ENCODE peak calls at places on chromosomes 3 and 15, in four cellular contexts. One of them, this sample, is unnamed.

GRCh38 chr3:149466192-149466591 is 8.3 kb upstream of the TM4SF4 start:
- DNase-seq in upper lobe of left lung: no peak
- DNase-seq in suprapubic skin: no peak
- DNase-seq in stomach: no peak
- DNase-seq in this sample: no peak

GRCh38 chr15:33204087-33204486 is 9.6 kb upstream of the FMN1 start:
- DNase-seq in upper lobe of left lung: no peak
- DNase-seq in suprapubic skin: no peak
- DNase-seq in stomach: no peak
- DNase-seq in this sample: no peak

GRCh38 chr3:155805204-155805801 is 775 bp downstream of the C3orf33 start:
- DNase-seq in upper lobe of left lung: peak; percentile 53
- DNase-seq in suprapubic skin: no peak
- DNase-seq in stomach: peak; percentile 46
- DNase-seq in this sample: no peak

GRCh38 chr15:52153900-52154895 is 37.0 kb downstream of the GNB5 start:
- DNase-seq in upper lobe of left lung: no peak
- DNase-seq in suprapubic skin: no peak
- DNase-seq in stomach: no peak
- DNase-seq in this sample: peak; percentile 25

GRCh38 chr15:78047631-78048409 is 29.7 kb downstream of the TBC1D2B start:
- DNase-seq in upper lobe of left lung: peak; percentile 74
- DNase-seq in suprapubic skin: no peak
- DNase-seq in stomach: no peak
- DNase-seq in this sample: no peak

GRCh38 chr3:122091602-122092006 is 36.4 kb downstream of the CD86 start:
- DNase-seq in upper lobe of left lung: peak; percentile 28
- DNase-seq in suprapubic skin: no peak
- DNase-seq in stomach: no peak
- DNase-seq in this sample: no peak

GRCh38 chr15:68781766-68782588 is 38.7 kb downstream of the ANP32A start:
- DNase-seq in upper lobe of left lung: peak; percentile 71
- DNase-seq in suprapubic skin: no peak
- DNase-seq in stomach: no peak
- DNase-seq in this sample: peak; percentile 82

GRCh38 chr15:98767692-98768091 is 119.4 kb downstream of the IGF1R start:
- DNase-seq in upper lobe of left lung: no peak
- DNase-seq in suprapubic skin: no peak
- DNase-seq in stomach: no peak
- DNase-seq in this sample: no peak

GRCh38 chr3:187783098-187783497 is 37.8 kb upstream of the BCL6 start:
- DNase-seq in upper lobe of left lung: peak; percentile 75
- DNase-seq in suprapubic skin: no peak
- DNase-seq in stomach: peak; percentile 62
- DNase-seq in this sample: no peak

GRCh38 chr3:141942006-141942405 is 65.6 kb downstream of the ATP1B3 start:
- DNase-seq in upper lobe of left lung: no peak
- DNase-seq in suprapubic skin: peak; percentile 20
- DNase-seq in stomach: no peak
- DNase-seq in this sample: no peak

GRCh38 chr3:126423191-126424038 is 28.7 kb downstream of the CFAP100 start:
- DNase-seq in upper lobe of left lung: no peak
- DNase-seq in suprapubic skin: no peak
- DNase-seq in stomach: peak; percentile 20
- DNase-seq in this sample: peak; percentile 89

GRCh38 chr3:141191097-141191749 is 40.4 kb upstream of the PXYLP1 start:
- DNase-seq in upper lobe of left lung: no peak
- DNase-seq in suprapubic skin: no peak
- DNase-seq in stomach: no peak
- DNase-seq in this sample: no peak

GRCh38 chr15:71971905-71972304 is 146.0 kb downstream of the MYO9A start:
- DNase-seq in upper lobe of left lung: no peak
- DNase-seq in suprapubic skin: no peak
- DNase-seq in stomach: no peak
- DNase-seq in this sample: no peak

GRCh38 chr3:141255864-141256263 is 24.2 kb downstream of the PXYLP1 start:
- DNase-seq in upper lobe of left lung: no peak
- DNase-seq in suprapubic skin: no peak
- DNase-seq in stomach: no peak
- DNase-seq in this sample: no peak

GRCh38 chr15:94019062-94019461 is 212.3 kb upstream of the MCTP2 start:
- DNase-seq in upper lobe of left lung: no peak
- DNase-seq in suprapubic skin: no peak
- DNase-seq in stomach: no peak
- DNase-seq in this sample: no peak

GRCh38 chr3:195100903-195101591 is 169.9 kb downstream of the XXYLT1 start:
- DNase-seq in upper lobe of left lung: peak; percentile 85
- DNase-seq in suprapubic skin: no peak
- DNase-seq in stomach: peak; percentile 50
- DNase-seq in this sample: no peak

GRCh38 chr15:79970921-79971434 is at the start of gene BCL2A1:
- DNase-seq in upper lobe of left lung: peak; percentile 58
- DNase-seq in suprapubic skin: no peak
- DNase-seq in stomach: peak; percentile 29
- DNase-seq in this sample: no peak

GRCh38 chr3:88033806-88034205 is 25.0 kb downstream of the CGGBP1 start:
- DNase-seq in upper lobe of left lung: no peak
- DNase-seq in suprapubic skin: no peak
- DNase-seq in stomach: no peak
- DNase-seq in this sample: no peak

GRCh38 chr3:195182470-195182795 is 88.5 kb downstream of the XXYLT1 start:
- DNase-seq in upper lobe of left lung: no peak
- DNase-seq in suprapubic skin: peak; percentile 35
- DNase-seq in stomach: no peak
- DNase-seq in this sample: no peak

GRCh38 chr3:135973846-135974245 is 8.3 kb downstream of the PPP2R3A start:
- DNase-seq in upper lobe of left lung: no peak
- DNase-seq in suprapubic skin: no peak
- DNase-seq in stomach: no peak
- DNase-seq in this sample: no peak

GRCh38 chr3:45795882-45796765 is at the start of gene SLC6A20:
- DNase-seq in upper lobe of left lung: no peak
- DNase-seq in suprapubic skin: no peak
- DNase-seq in stomach: peak; percentile 44
- DNase-seq in this sample: no peak

GRCh38 chr3:66470285-66470684 is 30.5 kb downstream of the LRIG1 start:
- DNase-seq in upper lobe of left lung: no peak
- DNase-seq in suprapubic skin: no peak
- DNase-seq in stomach: no peak
- DNase-seq in this sample: no peak
- H3K27ac ChIP-seq in upper lobe of left lung: no peak overlapping the region
- H3K27ac ChIP-seq in suprapubic skin: no peak overlapping the region
- H3K27ac ChIP-seq in stomach: peak overlapping the region; percentile 10
- H3K27ac ChIP-seq in this sample: no peak overlapping the region

DNA sequence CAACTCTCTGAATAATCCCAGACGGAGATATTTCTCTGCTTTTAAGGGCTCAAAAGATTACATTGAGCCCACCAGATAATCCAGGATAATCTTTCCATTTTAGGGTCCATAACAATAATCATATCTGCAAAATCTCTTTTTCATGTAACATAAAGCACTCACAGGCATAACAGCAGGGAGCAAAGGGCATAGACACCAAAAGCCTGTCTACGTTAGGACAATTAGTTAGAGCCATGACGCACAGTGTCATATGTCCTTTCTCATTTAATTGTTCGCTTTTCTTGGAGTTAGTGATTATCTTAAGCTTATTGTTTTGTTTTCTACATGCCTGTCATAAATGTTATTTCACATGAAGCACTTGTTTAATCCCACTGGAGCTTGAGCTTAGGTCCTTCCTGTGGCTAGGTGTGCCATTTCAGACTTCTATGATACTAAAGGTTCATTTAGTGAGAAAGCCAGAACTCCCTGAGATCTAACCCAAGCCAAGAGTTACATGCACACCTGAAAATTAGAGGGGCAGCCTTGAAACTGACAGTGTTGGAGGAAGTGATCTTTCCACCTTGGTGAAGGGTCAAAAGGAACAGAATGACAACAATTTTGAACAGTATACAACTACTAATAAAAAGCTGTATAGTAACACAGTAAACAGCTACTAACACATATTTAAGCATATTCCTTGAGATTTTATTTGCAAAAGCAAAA is 11.7 kb upstream of the HHATL start:
- DNase-seq in upper lobe of left lung: no peak
- DNase-seq in suprapubic skin: no peak
- DNase-seq in stomach: no peak
- DNase-seq in this sample: no peak
- TF ChIP-seq POLR2AphosphoS5 in upper lobe of left lung: no peak
- TF ChIP-seq POLR2AphosphoS5 in suprapubic skin: no peak
- TF ChIP-seq POLR2AphosphoS5 in stomach: no peak
- TF ChIP-seq POLR2AphosphoS5 in this sample: no peak

GRCh38 chr15:83203543-83203942 is 4.1 kb downstream of the HDGFL3 start:
- DNase-seq in upper lobe of left lung: no peak
- DNase-seq in suprapubic skin: no peak
- DNase-seq in stomach: no peak
- DNase-seq in this sample: no peak
- H3K27ac ChIP-seq in upper lobe of left lung: no peak overlapping the region
- H3K27ac ChIP-seq in suprapubic skin: no peak overlapping the region
- H3K27ac ChIP-seq in stomach: no peak overlapping the region
- H3K27ac ChIP-seq in this sample: no peak overlapping the region

DNA sequence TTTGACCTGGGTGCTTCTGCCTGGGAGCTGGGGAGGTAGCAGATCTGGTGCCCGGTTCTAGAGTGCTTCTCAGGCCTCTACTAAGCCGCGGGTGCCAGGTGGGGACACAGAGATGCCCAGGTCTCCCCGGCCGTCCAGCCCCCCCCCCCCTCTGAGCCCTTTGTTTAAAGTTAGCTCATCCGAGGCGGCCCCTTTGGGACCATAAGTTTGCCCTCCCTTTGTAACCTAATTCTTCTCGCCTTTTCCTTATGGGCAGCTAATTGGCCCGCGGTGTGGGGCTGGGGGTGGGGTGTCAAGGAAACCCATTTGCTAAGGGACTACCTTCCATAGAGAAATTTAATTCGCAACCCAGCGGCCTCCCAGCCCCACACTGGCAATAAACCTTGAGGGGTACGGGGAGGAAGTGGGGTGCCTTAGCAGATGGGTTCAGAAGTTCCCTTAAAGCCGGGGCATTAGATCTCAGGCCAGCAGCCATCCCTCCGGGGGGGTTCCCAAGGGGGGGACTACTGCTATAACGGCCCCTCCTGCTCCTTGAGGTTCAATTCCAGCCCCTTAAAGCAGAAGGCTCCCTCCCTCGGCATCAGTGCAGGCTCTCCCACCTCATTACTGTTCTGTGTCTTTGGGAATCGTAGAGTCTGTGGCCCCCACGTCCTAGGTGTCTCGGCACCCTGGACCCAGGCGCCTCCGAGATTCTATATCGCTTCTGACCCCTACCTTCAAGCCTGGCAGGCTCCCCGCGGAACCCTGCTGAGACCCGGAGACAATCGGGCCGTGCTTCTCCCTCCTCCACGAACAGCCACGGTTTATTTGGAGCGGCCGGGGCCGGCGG is 1.7 kb downstream of the GATA2 start:
- DNase-seq in upper lobe of left lung: peak; percentile 20
- DNase-seq in suprapubic skin: peak; percentile 70
- DNase-seq in stomach: no peak
- DNase-seq in this sample: peak; percentile 87
- TF ChIP-seq POLR2AphosphoS5 in upper lobe of left lung: no peak
- TF ChIP-seq POLR2AphosphoS5 in suprapubic skin: no peak
- TF ChIP-seq POLR2AphosphoS5 in stomach: no peak
- TF ChIP-seq POLR2AphosphoS5 in this sample: no peak

GRCh38 chr3:39137991-39138803 is 15.2 kb downstream of the CSRNP1 start:
- DNase-seq in upper lobe of left lung: no peak
- DNase-seq in suprapubic skin: no peak
- DNase-seq in stomach: no peak
- DNase-seq in this sample: no peak

GRCh38 chr3:39138804-39139415 is 14.5 kb downstream of the CSRNP1 start:
- DNase-seq in upper lobe of left lung: no peak
- DNase-seq in suprapubic skin: no peak
- DNase-seq in stomach: peak; percentile 56
- DNase-seq in this sample: no peak

GRCh38 chr3:39140341-39140971 is 12.9 kb downstream of the CSRNP1 start:
- DNase-seq in upper lobe of left lung: no peak
- DNase-seq in suprapubic skin: peak; percentile 48
- DNase-seq in stomach: no peak
- DNase-seq in this sample: no peak

GRCh38 chr3:39137435-39137936 is 15.9 kb downstream of the CSRNP1 start:
- DNase-seq in upper lobe of left lung: no peak
- DNase-seq in suprapubic skin: no peak
- DNase-seq in stomach: no peak
- DNase-seq in this sample: no peak

GRCh38 chr3:39139442-39139841 is 13.9 kb downstream of the CSRNP1 start:
- DNase-seq in upper lobe of left lung: no peak
- DNase-seq in suprapubic skin: no peak
- DNase-seq in stomach: no peak
- DNase-seq in this sample: no peak
- H3K27ac ChIP-seq in upper lobe of left lung: peak overlapping the region; percentile 82
- H3K27ac ChIP-seq in suprapubic skin: no peak overlapping the region
- H3K27ac ChIP-seq in stomach: no peak overlapping the region
- H3K27ac ChIP-seq in this sample: no peak overlapping the region

GRCh38 chr3:118754614-118755013 is 280.0 kb downstream of the IGSF11 start:
- DNase-seq in upper lobe of left lung: no peak
- DNase-seq in suprapubic skin: no peak
- DNase-seq in stomach: no peak
- DNase-seq in this sample: no peak
- TF ChIP-seq POLR2AphosphoS5 in upper lobe of left lung: no peak
- TF ChIP-seq POLR2AphosphoS5 in suprapubic skin: no peak
- TF ChIP-seq POLR2AphosphoS5 in stomach: no peak
- TF ChIP-seq POLR2AphosphoS5 in this sample: no peak

DNA sequence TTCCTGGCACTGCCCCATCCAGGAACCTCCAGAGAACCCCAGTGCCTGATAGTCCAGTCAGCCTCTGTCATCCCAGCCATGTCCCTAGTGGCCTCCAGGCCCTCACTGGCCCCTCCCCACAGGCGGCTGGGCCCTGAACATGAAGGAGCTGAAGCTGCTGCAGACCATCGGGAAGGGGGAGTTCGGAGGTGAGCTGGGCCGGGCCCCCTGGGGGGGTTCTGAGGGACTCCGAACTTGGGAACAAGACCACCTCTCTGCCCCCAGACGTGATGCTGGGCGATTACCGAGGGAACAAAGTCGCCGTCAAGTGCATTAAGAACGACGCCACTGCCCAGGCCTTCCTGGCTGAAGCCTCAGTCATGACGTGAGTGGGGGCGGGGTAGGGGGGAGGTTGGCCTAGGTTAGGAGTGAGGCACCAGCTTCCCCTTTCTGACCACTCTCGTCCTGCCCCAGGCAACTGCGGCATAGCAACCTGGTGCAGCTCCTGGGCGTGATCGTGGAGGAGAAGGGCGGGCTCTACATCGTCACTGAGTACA is 12.0 kb upstream of the LMAN1L start:
- DNase-seq in upper lobe of left lung: no peak
- DNase-seq in suprapubic skin: no peak
- DNase-seq in stomach: no peak
- DNase-seq in this sample: no peak
- H3K27ac ChIP-seq in upper lobe of left lung: peak overlapping the region; percentile 80
- H3K27ac ChIP-seq in suprapubic skin: no peak overlapping the region
- H3K27ac ChIP-seq in stomach: peak overlapping the region; percentile 76
- H3K27ac ChIP-seq in this sample: no peak overlapping the region

DNA sequence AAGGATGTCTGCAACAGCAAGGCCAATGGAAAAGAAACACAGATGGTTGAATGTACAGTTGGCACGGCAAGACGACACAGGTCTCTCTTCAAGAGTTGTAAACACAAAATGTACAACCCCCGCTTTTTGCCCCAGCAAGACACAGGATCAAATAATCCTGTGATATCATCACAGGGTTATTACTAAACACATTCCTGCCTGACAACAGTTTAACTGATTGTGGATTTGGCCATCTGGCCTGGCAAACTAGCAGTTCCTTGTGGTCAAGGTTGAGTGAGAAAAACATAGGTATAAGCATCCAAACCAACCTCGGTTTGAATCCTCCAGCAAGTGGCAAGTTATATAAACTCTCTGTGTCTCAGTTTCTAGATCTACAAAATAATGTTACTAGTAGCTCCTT is 23.4 kb downstream of the PARP16 start:
- DNase-seq in upper lobe of left lung: no peak
- DNase-seq in suprapubic skin: no peak
- DNase-seq in stomach: no peak
- DNase-seq in this sample: no peak
- TF ChIP-seq POLR2AphosphoS5 in upper lobe of left lung: no peak
- TF ChIP-seq POLR2AphosphoS5 in suprapubic skin: no peak
- TF ChIP-seq POLR2AphosphoS5 in stomach: peak; percentile 33
- TF ChIP-seq POLR2AphosphoS5 in this sample: no peak

This sample was measured in vagina.